ENCODE peak calls at places on chromosomes 13 and 19, in six cellular contexts. T is GM23248, U is hepatocyte, Z is HCT116, M is GM23338, W is OCI-LY7. N is an unnamed sample.

GRCh38 chr13:102191951-102192461 is 209.8 kb downstream of the FGF14 start:
- DNase-seq in T (peak; percentile 55), U (no peak), Z (no peak), M (no peak), W (no peak), N (peak; percentile 17)

GRCh38 chr19:1090731-1091543 is 4.2 kb downstream of the POLR2E start:
- DNase-seq in T (no peak), U (no peak), Z (no peak), M (no peak), W (no peak), N (no peak)

GRCh38 chr13:18628428-18628827 is 553.2 kb downstream of the TUBA3C start:
- DNase-seq in T (no peak), U (no peak), Z (no peak), M (no peak), W (no peak), N (no peak)

GRCh38 chr19:35383536-35383935 is 12.7 kb downstream of the GPR42 start:
- DNase-seq in T (no peak), U (no peak), Z (no peak), M (no peak), W (no peak), N (no peak)

GRCh38 chr19:38670921-38671398 is 23.5 kb downstream of the ACTN4 start:
- DNase-seq in T (peak; percentile 62), U (peak; percentile 70), Z (no peak), M (no peak), W (no peak), N (no peak)

GRCh38 chr13:111156421-111156820 is 41.3 kb downstream of the ARHGEF7 start:
- DNase-seq in T (peak; percentile 54), U (no peak), Z (no peak), M (no peak), W (no peak), N (no peak)

GRCh38 chr13:97660488-97661086 is 226.6 kb downstream of the RAP2A start:
- DNase-seq in T (no peak), U (no peak), Z (no peak), M (no peak), W (no peak), N (no peak)

GRCh38 chr19:29288276-29288675 is 75.3 kb upstream of the UQCRFS1 start:
- DNase-seq in T (no peak), U (no peak), Z (no peak), M (no peak), W (no peak), N (no peak)

GRCh38 chr19:18322318-18322758 is 538 bp downstream of the LSM4 start:
- DNase-seq in T (peak; percentile 80), U (peak; percentile 82), Z (no peak), M (peak; percentile 81), W (peak; percentile 77), N (peak; percentile 81)

GRCh38 chr13:59356607-59357006 is 807.1 kb downstream of the DIAPH3 start:
- DNase-seq in T (peak; percentile 1), U (peak; percentile 58), Z (no peak), M (no peak), W (no peak), N (no peak)

GRCh38 chr13:111267784-111268183 is 52.7 kb upstream of the TEX29 start:
- DNase-seq in T (peak; percentile 55), U (no peak), Z (no peak), M (no peak), W (no peak), N (no peak)

GRCh38 chr13:91097269-91097668 is 250.2 kb upstream of the MIR17HG start:
- DNase-seq in T (no peak), U (no peak), Z (no peak), M (peak; percentile 6), W (no peak), N (peak; percentile 5)

GRCh38 chr13:23723463-23723862 is 153.3 kb downstream of the TNFRSF19 start:
- DNase-seq in T (peak; percentile 75), U (no peak), Z (no peak), M (no peak), W (no peak), N (no peak)

GRCh38 chr13:29159871-29160270 is 339.7 kb downstream of the MTUS2 start:
- DNase-seq in T (no peak), U (no peak), Z (no peak), M (no peak), W (no peak), N (no peak)

GRCh38 chr19:54485846-54486245 is 12.8 kb upstream of the CDC42EP5 start:
- DNase-seq in T (peak; percentile 12), U (no peak), Z (no peak), M (no peak), W (no peak), N (no peak)

GRCh38 chr13:99281811-99282263 is 23.7 kb upstream of the GPR18 start:
- DNase-seq in T (peak; percentile 71), U (no peak), Z (no peak), M (no peak), W (no peak), N (no peak)

GRCh38 chr19:6229951-6230712 is 49.6 kb downstream of the MLLT1 start:
- DNase-seq in T (no peak), U (no peak), Z (peak; percentile 4), M (no peak), W (no peak), N (no peak)

GRCh38 chr19:15118248-15118647 is 11.0 kb downstream of the SYDE1 start:
- DNase-seq in T (no peak), U (no peak), Z (no peak), M (no peak), W (no peak), N (no peak)

GRCh38 chr13:67228031-67228430 is 2.1 kb downstream of the PCDH9 start:
- DNase-seq in T (no peak), U (no peak), Z (no peak), M (no peak), W (no peak), N (no peak)

GRCh38 chr19:7515471-7516226 is at the start of gene ZNF358:
- DNase-seq in T (peak; percentile 85), U (peak; percentile 92), Z (no peak), M (peak; percentile 93), W (no peak), N (peak; percentile 96)

GRCh38 chr19:768424-768823 is 17.5 kb downstream of the MISP start:
- DNase-seq in T (peak; percentile 91), U (peak; percentile 79), Z (no peak), M (no peak), W (no peak), N (no peak)

GRCh38 chr13:74000906-74001305 is 133.3 kb downstream of the KLF12 start:
- DNase-seq in T (no peak), U (no peak), Z (no peak), M (no peak), W (no peak), N (no peak)

GRCh38 chr19:58007285-58007684 is 4.7 kb upstream of the ZNF606 start:
- DNase-seq in T (no peak), U (no peak), Z (no peak), M (peak; percentile 81), W (peak; percentile 22), N (no peak)

GRCh38 chr19:16922949-16923348 is 34.1 kb downstream of the F2RL3 start:
- DNase-seq in T (no peak), U (no peak), Z (no peak), M (no peak), W (no peak), N (no peak)

GRCh38 chr13:110551284-110551683 is 10.2 kb downstream of the RAB20 start:
- DNase-seq in T (no peak), U (no peak), Z (no peak), M (no peak), W (no peak), N (no peak)

GRCh38 chr19:495440-496332 is 600 bp upstream of the MADCAM1 start:
- DNase-seq in T (peak; percentile 61), U (peak; percentile 43), Z (no peak), M (peak; percentile 78), W (no peak), N (peak; percentile 62)

GRCh38 chr19:7488736-7489353 is at the start of gene PEX11G:
- DNase-seq in T (peak; percentile 94), U (peak; percentile 96), Z (peak; percentile 75), M (peak; percentile 94), W (peak; percentile 80), N (peak; percentile 98)

GRCh38 chr13:79404361-79404760 is 1.7 kb downstream of the RBM26 start:
- DNase-seq in T (no peak), U (no peak), Z (no peak), M (no peak), W (no peak), N (peak; percentile 15)
- H3K4me3 ChIP-seq in T (peak overlapping the region; percentile 91), U (peak overlapping the region; percentile 89), Z (peak overlapping the region; percentile 77), M (peak overlapping the region; percentile 92), W (peak overlapping the region; percentile 98), N (peak overlapping the region; percentile 96)

DNA sequence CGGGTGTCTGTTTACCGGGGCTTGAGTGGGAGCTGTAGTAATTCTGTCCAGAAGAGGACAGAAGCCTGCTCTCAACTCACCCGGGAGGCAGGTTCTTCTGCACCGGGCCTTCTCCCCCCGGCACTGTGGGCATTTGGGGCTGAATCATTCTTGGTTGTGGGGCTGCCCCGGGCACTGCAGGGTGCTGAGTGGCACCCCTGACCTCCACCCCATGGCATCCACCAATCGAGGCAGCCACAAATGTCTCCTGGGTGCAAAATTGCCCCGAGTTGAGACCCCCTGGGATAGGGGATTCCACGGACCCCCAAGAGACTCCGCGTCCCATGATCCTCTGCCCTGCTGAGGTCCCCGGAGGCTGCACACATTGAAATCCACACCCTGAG is 68.8 kb downstream of the GNG7 start:
- DNase-seq in T (no peak), U (no peak), Z (no peak), M (no peak), W (no peak), N (no peak)
- H3K4me2 ChIP-seq in T (no peak overlapping the region), U (no peak overlapping the region), Z (no peak overlapping the region), M (no peak overlapping the region), W (no peak overlapping the region), N (no peak overlapping the region)

GRCh38 chr13:30831515-30831914 is 74.6 kb upstream of the MEDAG start:
- DNase-seq in T (no peak), U (no peak), Z (no peak), M (no peak), W (no peak), N (no peak)

GRCh38 chr13:30835442-30835841 is 70.6 kb upstream of the MEDAG start:
- DNase-seq in T (no peak), U (peak; percentile 75), Z (no peak), M (no peak), W (no peak), N (no peak)

GRCh38 chr13:30832377-30832776 is 73.7 kb upstream of the MEDAG start:
- DNase-seq in T (no peak), U (no peak), Z (no peak), M (no peak), W (no peak), N (no peak)

GRCh38 chr13:30830638-30830965 is 75.5 kb upstream of the MEDAG start:
- DNase-seq in T (peak; percentile 57), U (peak; percentile 16), Z (peak; percentile 66), M (no peak), W (no peak), N (no peak)

GRCh38 chr13:30832845-30833332 is 73.2 kb upstream of the MEDAG start:
- DNase-seq in T (peak; percentile 55), U (peak; percentile 94), Z (peak; percentile 95), M (peak; percentile 33), W (no peak), N (peak; percentile 32)
- TF ChIP-seq EZH2phosphoT487 in T (no peak), U (no peak), Z (no peak), M (no peak), W (no peak), N (no peak)

DNA sequence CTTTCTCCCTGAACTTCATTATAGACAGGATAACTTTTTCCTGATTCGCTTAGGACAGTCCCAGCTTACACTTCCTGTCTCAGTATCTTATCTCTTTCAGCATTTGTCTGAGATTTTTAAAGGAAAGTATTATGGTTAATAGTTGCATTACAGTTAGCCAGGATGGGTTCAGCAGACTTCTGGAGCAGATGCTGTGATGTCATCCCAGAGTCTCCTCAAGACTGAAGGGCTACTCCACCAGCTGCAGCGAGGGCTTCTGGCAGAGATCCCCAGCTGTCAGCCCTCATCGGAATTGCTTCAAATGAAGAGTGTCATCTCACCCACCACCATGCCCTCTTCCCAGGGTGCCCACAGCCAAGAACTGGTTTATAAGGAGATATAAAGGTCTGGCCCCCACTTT is 84.3 kb downstream of the FAM216B start:
- DNase-seq in T (peak; percentile 5), U (no peak), Z (no peak), M (no peak), W (no peak), N (no peak)
- H3K4me3 ChIP-seq in T (no peak overlapping the region), U (no peak overlapping the region), Z (no peak overlapping the region), M (peak overlapping the region; percentile 40), W (no peak overlapping the region), N (no peak overlapping the region)